ENCODE peak calls at places on chromosomes 13 and 19, in seven cellular contexts. G, H, A, K, M, O and Q are unnamed samples.

GRCh38 chr13:48749144-48749543 is 95.4 kb downstream of the CYSLTR2 start:
- DNase-seq in G (no peak), O (peak), M (no peak), A (no peak), H (no peak), K (peak), Q (no peak)

GRCh38 chr13:45055902-45056648 is 64.2 kb upstream of the GTF2F2 start:
- DNase-seq in G (no peak), O (peak), K (peak), A (no peak), H (no peak), M (no peak), Q (no peak)

GRCh38 chr13:72453161-72453560 is 274.3 kb downstream of the MZT1 start:
- DNase-seq in M (no peak), G (no peak), O (no peak), H (no peak), A (no peak), K (no peak), Q (no peak)

GRCh38 chr19:932647-933552 is 7.1 kb downstream of the ARID3A start:
- DNase-seq in M (no peak), K (peak), O (peak), G (no peak), H (peak), A (no peak), Q (peak)

GRCh38 chr19:16869331-16869972 is 19.3 kb upstream of the F2RL3 start:
- DNase-seq in A (no peak), K (no peak), G (no peak), M (no peak), H (no peak), O (no peak), Q (no peak)

GRCh38 chr13:107767119-107767518 is 448.2 kb downstream of the LIG4 start:
- DNase-seq in H (no peak), K (no peak), M (no peak), A (no peak), G (no peak), O (no peak), Q (no peak)

GRCh38 chr19:3661284-3662238 is 35.0 kb upstream of the CACTIN start:
- DNase-seq in K (no peak), O (no peak), G (no peak), A (no peak), M (no peak), H (no peak), Q (no peak)

GRCh38 chr13:35630551-35631275 is 154.2 kb upstream of the MAB21L1 start:
- DNase-seq in H (peak), O (peak), A (no peak), M (no peak), K (peak), G (peak), Q (peak)